ENCODE peak calls at places on chromosomes 4 and X, in ten cellular contexts. P is tibial nerve, Q is T-cell, J is transverse colon, S is ecto neural progenitor cell, G is amniotic epithelial cell, R is HEK293T, N is psoas muscle, L is sigmoid colon, O is GM13977. K is an unnamed sample.

GRCh38 chr4:15675363-15675762 is 6.3 kb upstream of the FAM200B start:
- DNase-seq in Q (no peak), G (no peak), N (no peak), R (no peak), S (no peak), P (no peak), O (no peak), L (no peak), J (no peak), K (no peak)

GRCh38 chr4:1008840-1009646 is 2.4 kb upstream of the FGFRL1 start:
- DNase-seq in O (no peak), R (no peak), N (peak), G (no peak), J (peak), Q (peak), P (no peak), L (peak), S (no peak), K (no peak)

GRCh38 chr4:12458621-12459020 is 1025.5 kb downstream of the RAB28 start:
- DNase-seq in L (no peak), Q (no peak), R (no peak), S (no peak), J (no peak), P (no peak), O (no peak), N (no peak), G (no peak), K (no peak)

GRCh38 chrX:4936315-4936714 is 1222.9 kb upstream of the PRKX start:
- DNase-seq in N (no peak), S (no peak), J (no peak), R (no peak), P (no peak), L (no peak), Q (no peak), O (no peak), G (no peak), K (no peak)

GRCh38 chr4:184550476-184550875 is 76.1 kb upstream of the IRF2 start:
- DNase-seq in P (no peak), J (no peak), R (no peak), Q (no peak), S (no peak), L (no peak), G (no peak), N (no peak), O (no peak), K (no peak)

GRCh38 chr4:34170941-34171340 is 2073.4 kb downstream of the ARAP2 start:
- DNase-seq in G (no peak), S (no peak), L (no peak), P (no peak), J (no peak), N (no peak), R (no peak), O (no peak), Q (no peak), K (no peak)

GRCh38 chrX:17559728-17560379 is 177.4 kb upstream of the SCML1 start:
- DNase-seq in Q (no peak), R (peak), G (no peak), S (no peak), O (no peak), P (no peak), J (no peak), N (no peak), L (no peak), K (no peak)

GRCh38 chr4:108799335-108799734 is 36.5 kb upstream of the ETNPPL start:
- DNase-seq in Q (no peak), L (no peak), N (no peak), P (no peak), O (no peak), R (no peak), J (no peak), G (no peak), S (no peak), K (no peak)

GRCh38 chr4:16050669-16051068 is 33.2 kb downstream of the PROM1 start:
- DNase-seq in P (no peak), G (no peak), J (no peak), S (no peak), Q (no peak), R (no peak), L (no peak), O (no peak), N (no peak), K (no peak)

GRCh38 chr4:183571350-183572076 is 66.7 kb downstream of the ING2 start:
- DNase-seq in R (no peak), O (no peak), P (no peak), Q (no peak), J (peak), N (no peak), S (no peak), G (peak), L (no peak), K (no peak)

GRCh38 chr4:184810720-184811119 is 15.0 kb downstream of the ACSL1 start:
- DNase-seq in R (no peak), P (no peak), Q (no peak), L (no peak), J (no peak), S (no peak), O (no peak), N (peak), G (no peak), K (no peak)

GRCh38 chr4:7960790-7961655 is 21.4 kb upstream of the AFAP1 start:
- DNase-seq in G (peak), S (no peak), L (peak), R (no peak), P (no peak), N (peak), Q (peak), J (no peak), O (peak), K (no peak)

GRCh38 chrX:47697171-47697570 is 38.2 kb upstream of the UXT start:
- DNase-seq in G (peak), P (no peak), O (no peak), S (no peak), Q (no peak), L (no peak), N (no peak), J (no peak), R (no peak), K (no peak)

GRCh38 chr4:149790172-149790907 is 25.3 kb downstream of the IQCM start:
- DNase-seq in L (no peak), N (no peak), S (no peak), J (no peak), P (no peak), G (peak), Q (no peak), R (no peak), O (no peak), K (no peak)

GRCh38 chrX:37594755-37595382 is 23.4 kb downstream of the LANCL3 start:
- DNase-seq in G (no peak), O (no peak), L (no peak), N (no peak), P (no peak), R (no peak), S (no peak), J (no peak), Q (no peak), K (no peak)

GRCh38 chrX:22136711-22137110 is 104.6 kb downstream of the PHEX start:
- DNase-seq in O (no peak), G (peak), Q (no peak), R (no peak), J (no peak), P (no peak), N (no peak), S (no peak), L (no peak), K (no peak)

GRCh38 chrX:28188526-28188925 is 207.3 kb upstream of the DCAF8L1 start:
- DNase-seq in L (no peak), Q (no peak), S (no peak), J (no peak), G (peak), N (no peak), O (no peak), R (no peak), P (no peak), K (no peak)

GRCh38 chr4:26151615-26152014 is 169.2 kb upstream of the RBPJ start:
- DNase-seq in S (no peak), R (no peak), P (no peak), G (no peak), Q (no peak), N (no peak), J (no peak), L (peak), O (no peak), K (peak)

GRCh38 chr4:107902715-107903114 is 28.6 kb upstream of the CYP2U1 start:
- DNase-seq in J (no peak), P (no peak), Q (no peak), G (no peak), L (no peak), R (no peak), S (no peak), N (no peak), O (no peak), K (no peak)

GRCh38 chrX:16445166-16445752 is 204.7 kb upstream of the S100G start:
- DNase-seq in G (peak), P (peak), L (no peak), J (peak), N (no peak), O (peak), Q (peak), S (peak), R (peak), K (no peak)

GRCh38 chr4:168744021-168744420 is 247.2 kb downstream of the PALLD start:
- DNase-seq in L (no peak), P (no peak), S (no peak), R (no peak), N (no peak), J (no peak), G (no peak), Q (no peak), O (no peak), K (no peak)

GRCh38 chr4:188903995-188904394 is 764.8 kb downstream of the TRIML1 start:
- DNase-seq in Q (no peak), L (no peak), R (no peak), S (no peak), G (no peak), N (no peak), O (no peak), J (no peak), P (no peak), K (no peak)

GRCh38 chrX:75623535-75623934 is 100.7 kb upstream of the ZDHHC15 start:
- DNase-seq in O (no peak), J (no peak), Q (no peak), L (no peak), S (no peak), R (no peak), G (no peak), N (no peak), P (no peak), K (no peak)

GRCh38 chr4:42719257-42719656 is 62.4 kb upstream of the ATP8A1 start:
- DNase-seq in N (no peak), P (no peak), L (no peak), O (no peak), G (no peak), J (no peak), Q (no peak), S (no peak), R (no peak), K (no peak)

GRCh38 chr4:73185903-73186302 is 72.7 kb downstream of the ANKRD17 start:
- DNase-seq in P (no peak), G (no peak), L (no peak), R (no peak), S (no peak), Q (no peak), N (no peak), J (no peak), O (no peak), K (no peak)

GRCh38 chr4:189202869-189203271 is 737.8 kb upstream of the FRG1 start:
- DNase-seq in N (no peak), Q (no peak), G (peak), J (no peak), O (no peak), P (no peak), S (no peak), L (no peak), R (no peak), K (no peak)

GRCh38 chr4:147732516-147733193 is 767 bp downstream of the ARHGAP10 start:
- DNase-seq in G (peak), P (peak), S (peak), R (peak), Q (no peak), O (peak), N (peak), J (peak), L (peak), K (peak)

GRCh38 chr4:182776376-182777058 is 140.7 kb downstream of the DCTD start:
- DNase-seq in G (peak), R (no peak), S (no peak), P (no peak), O (no peak), L (no peak), J (no peak), Q (no peak), N (no peak), K (no peak)

GRCh38 chr4:78020677-78021076 is 36.4 kb upstream of the FRAS1 start:
- DNase-seq in Q (no peak), P (no peak), O (no peak), J (no peak), S (no peak), R (no peak), G (no peak), N (no peak), L (no peak), K (no peak)

K was measured in left cardiac atrium.